ENCODE peak calls at places on chromosomes 1 and 21, in four cellular contexts. One of them, this sample, is unnamed. For H3K9me3, the result is how much of the 10 kb centered on the place peaks cover.

GRCh38 chr21:29148535-29148934 is 18.1 kb downstream of the MAP3K7CL start:
- DNase-seq in heart right ventricle: no peak
- DNase-seq in mucosa of descending colon: no peak
- DNase-seq in tibial nerve: no peak
- DNase-seq in this sample: no peak

GRCh38 chr1:56508523-56508983 is 70.8 kb downstream of the PLPP3 start:
- DNase-seq in mucosa of descending colon: peak
- DNase-seq in tibial nerve: peak
- DNase-seq in heart right ventricle: peak
- DNase-seq in this sample: peak

GRCh38 chr1:25520446-25521061 is 22.9 kb upstream of the LDLRAP1 start:
- DNase-seq in tibial nerve: peak
- DNase-seq in heart right ventricle: peak
- DNase-seq in mucosa of descending colon: peak
- DNase-seq in this sample: peak

GRCh38 chr1:169513208-169513607 is 27.5 kb upstream of the SLC19A2 start:
- DNase-seq in heart right ventricle: no peak
- DNase-seq in tibial nerve: peak
- DNase-seq in mucosa of descending colon: no peak
- DNase-seq in this sample: no peak

GRCh38 chr1:80731241-80731894 is 1069.4 kb upstream of the ADGRL2 start:
- DNase-seq in tibial nerve: no peak
- DNase-seq in mucosa of descending colon: no peak
- DNase-seq in heart right ventricle: peak
- DNase-seq in this sample: no peak

GRCh38 chr1:12544992-12545391 is 73.0 kb downstream of the DHRS3 start:
- DNase-seq in heart right ventricle: no peak
- DNase-seq in mucosa of descending colon: no peak
- DNase-seq in tibial nerve: no peak
- DNase-seq in this sample: no peak

GRCh38 chr1:168372857-168373520 is 92.3 kb downstream of the TBX19 start:
- DNase-seq in mucosa of descending colon: no peak
- DNase-seq in heart right ventricle: no peak
- DNase-seq in tibial nerve: no peak
- DNase-seq in this sample: no peak

GRCh38 chr1:181077576-181078242 is 10.8 kb upstream of the IER5 start:
- DNase-seq in heart right ventricle: no peak
- DNase-seq in mucosa of descending colon: no peak
- DNase-seq in tibial nerve: no peak
- DNase-seq in this sample: no peak

GRCh38 chr21:45079351-45079750 is 5.0 kb downstream of the ADARB1 start:
- DNase-seq in tibial nerve: no peak
- DNase-seq in heart right ventricle: no peak
- DNase-seq in mucosa of descending colon: no peak
- DNase-seq in this sample: no peak

GRCh38 chr1:29514361-29515187 is 278.3 kb downstream of the PTPRU start:
- DNase-seq in heart right ventricle: no peak
- DNase-seq in mucosa of descending colon: no peak
- DNase-seq in tibial nerve: no peak
- DNase-seq in this sample: no peak

GRCh38 chr21:31470896-31471694 is 127.0 kb upstream of the TIAM1 start:
- DNase-seq in mucosa of descending colon: no peak
- DNase-seq in tibial nerve: no peak
- DNase-seq in heart right ventricle: no peak
- DNase-seq in this sample: no peak

GRCh38 chr1:65420590-65421340 is at the start of the genes LEPR and LEPROT:
- DNase-seq in tibial nerve: peak
- DNase-seq in mucosa of descending colon: no peak
- DNase-seq in heart right ventricle: no peak
- DNase-seq in this sample: no peak

GRCh38 chr21:40902299-40902698 is 55.3 kb upstream of the DSCAM start:
- DNase-seq in mucosa of descending colon: no peak
- DNase-seq in tibial nerve: no peak
- DNase-seq in heart right ventricle: no peak
- DNase-seq in this sample: no peak

GRCh38 chr1:150507912-150508864 is at the start of gene ECM1:
- DNase-seq in heart right ventricle: peak
- DNase-seq in mucosa of descending colon: peak
- DNase-seq in tibial nerve: peak
- DNase-seq in this sample: no peak

GRCh38 chr1:246281195-246281594 is 225.9 kb downstream of the SMYD3 start:
- DNase-seq in tibial nerve: no peak
- DNase-seq in heart right ventricle: no peak
- DNase-seq in mucosa of descending colon: no peak
- DNase-seq in this sample: no peak

GRCh38 chr1:7469255-7469938 is 301.7 kb upstream of the VAMP3 start:
- DNase-seq in heart right ventricle: no peak
- DNase-seq in tibial nerve: no peak
- DNase-seq in mucosa of descending colon: no peak
- DNase-seq in this sample: no peak

GRCh38 chr1:35031103-35031452 is 667 bp downstream of the ZMYM6 start:
- DNase-seq in tibial nerve: no peak
- DNase-seq in mucosa of descending colon: peak
- DNase-seq in heart right ventricle: no peak
- DNase-seq in this sample: no peak

GRCh38 chr1:24206516-24207394 is 19.7 kb upstream of the IFNLR1 start:
- DNase-seq in tibial nerve: no peak
- DNase-seq in heart right ventricle: no peak
- DNase-seq in mucosa of descending colon: peak
- DNase-seq in this sample: no peak

GRCh38 chr1:229947968-229948367 is 119.1 kb upstream of the GALNT2 start:
- DNase-seq in heart right ventricle: no peak
- DNase-seq in tibial nerve: no peak
- DNase-seq in mucosa of descending colon: no peak
- DNase-seq in this sample: no peak

GRCh38 chr1:222909586-222909985 is 94.7 kb downstream of the DISP1 start:
- DNase-seq in tibial nerve: no peak
- DNase-seq in heart right ventricle: peak
- DNase-seq in mucosa of descending colon: no peak
- DNase-seq in this sample: no peak

GRCh38 chr1:18819986-18820790 is 39.3 kb downstream of the TAS1R2 start:
- DNase-seq in mucosa of descending colon: no peak
- DNase-seq in heart right ventricle: no peak
- DNase-seq in tibial nerve: no peak
- DNase-seq in this sample: no peak

GRCh38 chr1:202644219-202645096 is 65.8 kb downstream of the SYT2 start:
- DNase-seq in heart right ventricle: no peak
- DNase-seq in mucosa of descending colon: no peak
- DNase-seq in tibial nerve: no peak
- DNase-seq in this sample: no peak

GRCh38 chr1:15207829-15208429 is 39.1 kb upstream of the FHAD1 start:
- DNase-seq in heart right ventricle: no peak
- DNase-seq in tibial nerve: no peak
- DNase-seq in mucosa of descending colon: no peak
- DNase-seq in this sample: no peak

GRCh38 chr1:12539320-12539704 is 78.7 kb downstream of the DHRS3 start:
- DNase-seq in tibial nerve: no peak
- DNase-seq in heart right ventricle: no peak
- DNase-seq in mucosa of descending colon: no peak
- DNase-seq in this sample: no peak

GRCh38 chr1:4564083-4564482 is 90.3 kb upstream of the AJAP1 start:
- DNase-seq in tibial nerve: no peak
- DNase-seq in mucosa of descending colon: no peak
- DNase-seq in heart right ventricle: no peak
- DNase-seq in this sample: no peak
- H3K9me3 ChIP-seq in tibial nerve: under half
- H3K9me3 ChIP-seq in mucosa of descending colon: under half
- H3K9me3 ChIP-seq in heart right ventricle: under half
- H3K9me3 ChIP-seq in this sample: under half

GRCh38 chr1:84776639-84777038 is 86.4 kb upstream of the SSX2IP start:
- DNase-seq in tibial nerve: no peak
- DNase-seq in heart right ventricle: no peak
- DNase-seq in mucosa of descending colon: no peak
- DNase-seq in this sample: no peak
- H3K4me3 ChIP-seq in tibial nerve: no peak
- H3K4me3 ChIP-seq in heart right ventricle: no peak
- H3K4me3 ChIP-seq in mucosa of descending colon: no peak
- H3K4me3 ChIP-seq in this sample: no peak

DNA sequence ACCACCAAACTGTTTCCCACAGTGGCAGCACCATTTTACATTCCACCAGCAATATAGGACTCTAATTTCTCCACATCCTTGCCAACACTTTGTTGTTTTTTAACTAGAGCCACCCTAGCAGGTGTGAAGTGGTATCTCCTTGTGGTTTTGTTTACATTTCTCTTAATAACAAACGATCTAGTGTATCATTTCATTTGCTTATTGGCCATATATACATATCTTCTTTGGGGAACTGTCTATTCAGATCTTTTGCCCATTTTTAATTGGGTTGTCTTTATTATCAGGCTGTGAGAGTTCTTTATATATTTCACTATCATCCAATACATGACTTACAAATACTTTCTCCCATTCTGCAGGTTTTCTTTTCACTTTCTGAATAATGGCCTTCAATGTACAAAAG is 18.0 kb downstream of the TRIM33 start:
- DNase-seq in tibial nerve: no peak
- DNase-seq in heart right ventricle: no peak
- DNase-seq in mucosa of descending colon: no peak
- DNase-seq in this sample: no peak
- H3K9me3 ChIP-seq in tibial nerve: under half
- H3K9me3 ChIP-seq in heart right ventricle: under half
- H3K9me3 ChIP-seq in mucosa of descending colon: under half
- H3K9me3 ChIP-seq in this sample: under half

DNA sequence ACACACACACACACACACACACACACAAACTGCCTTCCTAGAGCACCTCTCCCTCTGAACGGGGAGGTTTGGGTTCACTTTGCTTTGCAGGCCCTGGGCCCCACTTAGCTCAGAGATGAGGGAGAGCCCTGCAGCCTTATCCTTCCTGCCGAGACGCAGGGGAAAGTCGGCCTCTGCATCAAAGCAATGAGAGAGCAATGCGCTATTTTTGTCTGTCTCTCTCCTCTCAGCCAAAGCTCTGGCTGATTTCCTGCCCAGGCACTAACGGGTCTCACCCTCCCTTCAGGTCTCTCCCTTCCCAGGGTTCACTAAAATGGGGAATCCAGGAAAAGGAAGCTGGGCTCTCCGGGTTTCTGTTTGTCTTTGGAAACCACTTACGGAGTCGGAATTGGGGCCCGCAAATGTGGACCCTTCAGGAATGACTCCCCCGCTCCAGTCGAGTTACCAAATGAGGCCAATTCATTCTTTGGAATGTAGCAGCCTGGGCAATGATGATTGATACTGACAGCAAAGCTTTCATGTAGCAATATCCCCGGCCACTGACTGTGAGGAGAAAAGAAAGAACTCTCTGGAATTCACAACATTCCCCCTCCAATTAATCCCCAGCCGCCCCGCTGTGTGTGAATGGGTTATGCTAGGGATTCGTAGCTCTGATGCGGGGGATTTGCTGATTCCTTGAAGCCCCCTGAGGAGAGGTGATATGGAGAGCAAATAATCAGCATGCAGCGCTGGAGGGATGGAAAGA is 61.5 kb upstream of the WLS start:
- DNase-seq in mucosa of descending colon: no peak
- DNase-seq in tibial nerve: no peak
- DNase-seq in heart right ventricle: no peak
- DNase-seq in this sample: no peak
- H3K4me3 ChIP-seq in mucosa of descending colon: no peak
- H3K4me3 ChIP-seq in tibial nerve: no peak
- H3K4me3 ChIP-seq in heart right ventricle: no peak
- H3K4me3 ChIP-seq in this sample: no peak

GRCh38 chr1:2789986-2790581 is 11.4 kb downstream of the TTC34 start:
- DNase-seq in mucosa of descending colon: no peak
- DNase-seq in tibial nerve: no peak
- DNase-seq in heart right ventricle: no peak
- DNase-seq in this sample: peak
- H3K9me3 ChIP-seq in mucosa of descending colon: under half
- H3K9me3 ChIP-seq in tibial nerve: under half
- H3K9me3 ChIP-seq in heart right ventricle: under half
- H3K9me3 ChIP-seq in this sample: under half

DNA sequence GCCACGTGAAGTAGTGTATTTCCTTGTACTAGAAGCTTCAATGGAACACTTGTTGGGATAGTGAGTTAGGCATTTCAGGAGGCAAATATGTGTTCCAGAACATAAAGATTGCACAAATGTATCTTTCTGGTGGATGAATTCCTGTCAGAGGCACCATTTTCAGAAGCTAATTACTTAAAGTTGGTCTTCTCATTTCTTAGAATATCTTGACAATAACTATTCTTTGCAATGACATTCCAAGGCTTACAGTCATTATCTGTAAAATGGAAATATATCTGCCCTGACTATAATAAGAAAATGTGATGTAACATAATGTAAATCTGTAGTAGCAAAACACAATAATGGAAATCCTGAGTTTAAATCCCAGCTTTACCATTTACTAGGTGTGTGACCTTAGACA is 2.7 kb downstream of the VCAM1 start:
- DNase-seq in heart right ventricle: no peak
- DNase-seq in mucosa of descending colon: no peak
- DNase-seq in tibial nerve: no peak
- DNase-seq in this sample: no peak
- H3K4me3 ChIP-seq in heart right ventricle: peak
- H3K4me3 ChIP-seq in mucosa of descending colon: no peak
- H3K4me3 ChIP-seq in tibial nerve: no peak
- H3K4me3 ChIP-seq in this sample: no peak

GRCh38 chr1:76640092-76640491 is 227.2 kb upstream of the ST6GALNAC5 start:
- DNase-seq in heart right ventricle: no peak
- DNase-seq in mucosa of descending colon: no peak
- DNase-seq in tibial nerve: no peak
- DNase-seq in this sample: no peak

GRCh38 chr1:76635784-76636183 is 231.5 kb upstream of the ST6GALNAC5 start:
- DNase-seq in tibial nerve: no peak
- DNase-seq in mucosa of descending colon: no peak
- DNase-seq in heart right ventricle: no peak
- DNase-seq in this sample: no peak

GRCh38 chr1:76640723-76641122 is 226.6 kb upstream of the ST6GALNAC5 start:
- DNase-seq in tibial nerve: no peak
- DNase-seq in heart right ventricle: no peak
- DNase-seq in mucosa of descending colon: no peak
- DNase-seq in this sample: no peak

GRCh38 chr1:76639181-76639580 is 228.1 kb upstream of the ST6GALNAC5 start:
- DNase-seq in mucosa of descending colon: no peak
- DNase-seq in tibial nerve: no peak
- DNase-seq in heart right ventricle: no peak
- DNase-seq in this sample: no peak
- H3K9me3 ChIP-seq in mucosa of descending colon: under half
- H3K9me3 ChIP-seq in tibial nerve: under half
- H3K9me3 ChIP-seq in heart right ventricle: under half
- H3K9me3 ChIP-seq in this sample: under half

This sample was measured in Caco-2.